ENCODE peak calls at places on chromosomes 7 and 10, in five cellular contexts. P is choroid plexus epithelial cell, E is uterus, U is cardiac fibroblast, O is sigmoid colon. H is an unnamed sample.
A peak's percentile ranks its signal among the peaks of the same experiment; 100 is the strongest.

GRCh38 chr7:100162874-100163533 is 4.5 kb upstream of the TRAPPC14 start:
- DNase-seq in P (no peak), E (no peak), U (no peak), O (no peak), H (no peak)

GRCh38 chr10:12643279-12643678 is 293.9 kb downstream of the CAMK1D start:
- DNase-seq in P (no peak), E (no peak), U (no peak), O (no peak), H (no peak)

GRCh38 chr7:37921340-37921805 is 933 bp downstream of the EPDR1 start:
- DNase-seq in P (peak; percentile 60), E (peak; percentile 58), U (no peak), O (no peak), H (no peak)

GRCh38 chr7:34454381-34454780 is 203.6 kb upstream of the NPSR1 start:
- DNase-seq in P (no peak), E (no peak), U (no peak), O (no peak), H (no peak)

GRCh38 chr10:51895209-51895608 is 195.8 kb upstream of the CSTF2T start:
- DNase-seq in P (peak; percentile 71), E (peak; percentile 58), U (peak; percentile 95), O (peak; percentile 69), H (peak; percentile 87)

GRCh38 chr7:120373174-120373573 is 100.2 kb downstream of the KCND2 start:
- DNase-seq in P (no peak), E (no peak), U (no peak), O (no peak), H (no peak)

GRCh38 chr10:68625316-68625921 is 65.3 kb downstream of the TET1 start:
- DNase-seq in P (peak; percentile 28), E (no peak), U (no peak), O (no peak), H (no peak)

GRCh38 chr10:23742368-23742767 is 303.5 kb downstream of the OTUD1 start:
- DNase-seq in P (no peak), E (no peak), U (no peak), O (no peak), H (no peak)

GRCh38 chr7:101581891-101582290 is 47.2 kb downstream of the MYL10 start:
- DNase-seq in P (no peak), E (no peak), U (no peak), O (no peak), H (peak; percentile 15)

GRCh38 chr10:105855791-105856190 is 1214.7 kb downstream of the SORCS3 start:
- DNase-seq in P (no peak), E (no peak), U (no peak), O (no peak), H (no peak)

GRCh38 chr7:138025215-138026186 is 23.6 kb upstream of the CREB3L2 start:
- DNase-seq in P (no peak), E (no peak), U (no peak), O (no peak), H (no peak)

GRCh38 chr10:46556515-46557318 is at the start of gene GPRIN2:
- DNase-seq in P (no peak), E (no peak), U (no peak), O (peak; percentile 72), H (peak; percentile 66)

GRCh38 chr7:128030263-128030998 is 806 bp downstream of the LRRC4 start:
- DNase-seq in P (no peak), E (no peak), U (no peak), O (no peak), H (no peak)
- H3K4me3 ChIP-seq in P (no peak overlapping the region), E (peak overlapping the region; percentile 7), U (no peak overlapping the region), O (peak overlapping the region; percentile 33), H (peak overlapping the region; percentile 77)

GRCh38 chr10:75540357-75541335 is 109.2 kb downstream of the LRMDA start:
- DNase-seq in P (no peak), E (no peak), U (no peak), O (no peak), H (no peak)
- TF ChIP-seq CTCF in P (no peak), E (no peak), U (peak; percentile 21), O (no peak), H (no peak)

DNA sequence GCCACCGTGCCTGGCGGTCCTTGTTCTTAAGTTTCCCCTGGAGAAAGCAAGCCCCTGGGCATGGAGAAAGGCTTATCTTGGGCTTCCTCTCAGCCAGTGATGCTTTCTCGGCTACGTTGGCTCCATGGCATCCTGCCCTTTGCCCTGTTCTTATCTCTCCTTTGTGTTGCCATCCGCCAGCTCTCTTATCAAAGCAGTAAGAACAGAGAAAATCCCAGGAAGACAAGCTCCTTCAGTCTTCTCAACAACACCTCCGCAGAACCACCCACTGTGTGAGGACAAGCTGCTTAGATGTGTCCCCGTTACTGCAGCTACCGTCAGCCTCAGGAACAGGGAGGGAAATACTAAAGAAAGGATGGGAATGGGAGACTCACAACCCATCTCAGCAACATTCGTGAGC is 3.3 kb downstream of the PLEKHS1 start:
- DNase-seq in P (no peak), E (no peak), U (no peak), O (no peak), H (no peak)
- H3K4me3 ChIP-seq in P (no peak overlapping the region), E (no peak overlapping the region), U (no peak overlapping the region), O (no peak overlapping the region), H (no peak overlapping the region)

DNA sequence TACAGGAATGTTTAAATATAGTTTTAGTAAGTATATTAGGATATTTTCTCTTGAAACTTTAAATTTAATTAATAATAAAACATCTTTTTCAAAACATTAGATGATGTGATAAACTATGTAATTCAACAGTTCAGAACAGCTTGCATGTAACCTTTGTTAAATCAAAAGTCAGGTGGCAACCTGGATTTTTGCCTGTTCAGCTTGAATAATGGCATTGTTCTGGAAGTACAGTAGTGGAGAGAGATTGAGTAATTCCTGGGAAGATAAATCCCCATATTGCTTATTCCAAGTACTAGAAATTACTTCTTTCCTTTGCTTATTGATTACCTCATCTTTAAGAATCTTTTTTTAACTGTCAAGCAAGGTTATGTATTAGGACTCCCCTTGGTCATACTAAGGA is 20.1 kb upstream of the CFTR start:
- DNase-seq in P (no peak), E (no peak), U (peak; percentile 3), O (no peak), H (no peak)
- TF ChIP-seq CTCF in P (no peak), E (no peak), U (no peak), O (no peak), H (no peak)

GRCh38 chr7:151951672-151952338 is 4.4 kb upstream of the GALNTL5 start:
- DNase-seq in P (no peak), E (no peak), U (no peak), O (no peak), H (no peak)
- H3K4me3 ChIP-seq in P (no peak overlapping the region), E (no peak overlapping the region), U (no peak overlapping the region), O (no peak overlapping the region), H (no peak overlapping the region)